ENCODE peak calls at places on chromosome 20, in nine cellular contexts. One of them, this sample, is unnamed.

GRCh38 chr20:46157625-46158024 is 39.5 kb downstream of the CD40 start:
- DNase-seq in heart left ventricle: no peak
- DNase-seq in stomach: no peak
- DNase-seq in cardiac muscle cell: no peak
- DNase-seq in transverse colon: no peak
- DNase-seq in hepatocyte: no peak
- DNase-seq in GM06990: no peak
- DNase-seq in type B pancreatic cell: no peak
- DNase-seq in WTC11: no peak
- DNase-seq in this sample: no peak

GRCh38 chr20:62618622-62619529 is 23.4 kb upstream of the SLCO4A1 start:
- DNase-seq in WTC11: peak
- DNase-seq in cardiac muscle cell: no peak
- DNase-seq in stomach: no peak
- DNase-seq in GM06990: peak
- DNase-seq in hepatocyte: no peak
- DNase-seq in type B pancreatic cell: no peak
- DNase-seq in transverse colon: peak
- DNase-seq in heart left ventricle: no peak
- DNase-seq in this sample: no peak

GRCh38 chr20:9867196-9867980 is 28.5 kb upstream of the PAK5 start:
- DNase-seq in GM06990: no peak
- DNase-seq in cardiac muscle cell: no peak
- DNase-seq in heart left ventricle: no peak
- DNase-seq in type B pancreatic cell: no peak
- DNase-seq in hepatocyte: no peak
- DNase-seq in transverse colon: no peak
- DNase-seq in stomach: no peak
- DNase-seq in WTC11: no peak
- DNase-seq in this sample: no peak

GRCh38 chr20:44166477-44166876 is 20.5 kb downstream of the JPH2 start:
- DNase-seq in heart left ventricle: peak
- DNase-seq in hepatocyte: no peak
- DNase-seq in WTC11: no peak
- DNase-seq in type B pancreatic cell: no peak
- DNase-seq in cardiac muscle cell: peak
- DNase-seq in stomach: no peak
- DNase-seq in transverse colon: no peak
- DNase-seq in GM06990: no peak
- DNase-seq in this sample: no peak

GRCh38 chr20:37946946-37947345 is 44.0 kb downstream of the VSTM2L start:
- DNase-seq in transverse colon: no peak
- DNase-seq in cardiac muscle cell: no peak
- DNase-seq in stomach: no peak
- DNase-seq in WTC11: no peak
- DNase-seq in GM06990: no peak
- DNase-seq in type B pancreatic cell: no peak
- DNase-seq in heart left ventricle: no peak
- DNase-seq in hepatocyte: no peak
- DNase-seq in this sample: no peak

GRCh38 chr20:50438986-50439407 is 71.2 kb upstream of the PTPN1 start:
- DNase-seq in cardiac muscle cell: no peak
- DNase-seq in stomach: no peak
- DNase-seq in GM06990: no peak
- DNase-seq in heart left ventricle: no peak
- DNase-seq in hepatocyte: peak
- DNase-seq in type B pancreatic cell: no peak
- DNase-seq in WTC11: no peak
- DNase-seq in transverse colon: no peak
- DNase-seq in this sample: no peak

GRCh38 chr20:50804453-50805348 is 9.8 kb downstream of the BCAS4 start:
- DNase-seq in WTC11: no peak
- DNase-seq in GM06990: no peak
- DNase-seq in type B pancreatic cell: no peak
- DNase-seq in cardiac muscle cell: no peak
- DNase-seq in hepatocyte: no peak
- DNase-seq in transverse colon: no peak
- DNase-seq in stomach: no peak
- DNase-seq in heart left ventricle: no peak
- DNase-seq in this sample: no peak

GRCh38 chr20:48012401-48012974 is 227.2 kb upstream of the SULF2 start:
- DNase-seq in WTC11: no peak
- DNase-seq in type B pancreatic cell: no peak
- DNase-seq in stomach: no peak
- DNase-seq in GM06990: no peak
- DNase-seq in hepatocyte: peak
- DNase-seq in transverse colon: no peak
- DNase-seq in cardiac muscle cell: no peak
- DNase-seq in heart left ventricle: no peak
- DNase-seq in this sample: no peak

GRCh38 chr20:46182801-46183200 is 64.7 kb downstream of the CD40 start:
- DNase-seq in type B pancreatic cell: no peak
- DNase-seq in cardiac muscle cell: no peak
- DNase-seq in stomach: no peak
- DNase-seq in transverse colon: no peak
- DNase-seq in heart left ventricle: no peak
- DNase-seq in GM06990: no peak
- DNase-seq in hepatocyte: no peak
- DNase-seq in WTC11: no peak
- DNase-seq in this sample: no peak

GRCh38 chr20:64217539-64217938 is 38.0 kb upstream of the PCMTD2 start:
- DNase-seq in type B pancreatic cell: no peak
- DNase-seq in hepatocyte: no peak
- DNase-seq in transverse colon: no peak
- DNase-seq in WTC11: no peak
- DNase-seq in cardiac muscle cell: no peak
- DNase-seq in heart left ventricle: no peak
- DNase-seq in GM06990: no peak
- DNase-seq in stomach: no peak
- DNase-seq in this sample: no peak

GRCh38 chr20:25285856-25286798 is 38.2 kb downstream of the PYGB start:
- DNase-seq in heart left ventricle: peak
- DNase-seq in hepatocyte: no peak
- DNase-seq in GM06990: no peak
- DNase-seq in transverse colon: peak
- DNase-seq in cardiac muscle cell: no peak
- DNase-seq in stomach: peak
- DNase-seq in WTC11: peak
- DNase-seq in type B pancreatic cell: no peak
- DNase-seq in this sample: no peak

GRCh38 chr20:62989201-62989601 is 17.6 kb downstream of the BHLHE23 start:
- DNase-seq in stomach: no peak
- DNase-seq in hepatocyte: no peak
- DNase-seq in WTC11: no peak
- DNase-seq in GM06990: no peak
- DNase-seq in transverse colon: no peak
- DNase-seq in type B pancreatic cell: no peak
- DNase-seq in heart left ventricle: no peak
- DNase-seq in cardiac muscle cell: no peak
- DNase-seq in this sample: no peak

GRCh38 chr20:50589548-50590347 is 79.6 kb downstream of the PTPN1 start:
- DNase-seq in stomach: no peak
- DNase-seq in type B pancreatic cell: no peak
- DNase-seq in GM06990: no peak
- DNase-seq in hepatocyte: no peak
- DNase-seq in cardiac muscle cell: no peak
- DNase-seq in heart left ventricle: no peak
- DNase-seq in transverse colon: no peak
- DNase-seq in WTC11: no peak
- DNase-seq in this sample: no peak

GRCh38 chr20:25315418-25316210 is 67.7 kb downstream of the PYGB start:
- DNase-seq in type B pancreatic cell: no peak
- DNase-seq in WTC11: peak
- DNase-seq in GM06990: no peak
- DNase-seq in transverse colon: peak
- DNase-seq in hepatocyte: no peak
- DNase-seq in heart left ventricle: no peak
- DNase-seq in stomach: peak
- DNase-seq in cardiac muscle cell: no peak
- DNase-seq in this sample: no peak

GRCh38 chr20:48190757-48191156 is 405.5 kb upstream of the SULF2 start:
- DNase-seq in heart left ventricle: no peak
- DNase-seq in cardiac muscle cell: no peak
- DNase-seq in type B pancreatic cell: no peak
- DNase-seq in transverse colon: peak
- DNase-seq in WTC11: no peak
- DNase-seq in stomach: no peak
- DNase-seq in hepatocyte: no peak
- DNase-seq in GM06990: no peak
- DNase-seq in this sample: no peak

GRCh38 chr20:62367136-62367482 is at the start of gene LAMA5:
- DNase-seq in hepatocyte: peak
- DNase-seq in transverse colon: peak
- DNase-seq in cardiac muscle cell: peak
- DNase-seq in GM06990: no peak
- DNase-seq in stomach: peak
- DNase-seq in type B pancreatic cell: no peak
- DNase-seq in WTC11: peak
- DNase-seq in heart left ventricle: peak
- DNase-seq in this sample: peak

GRCh38 chr20:54123587-54124180 is 50.1 kb downstream of the CYP24A1 start:
- DNase-seq in stomach: peak
- DNase-seq in transverse colon: peak
- DNase-seq in GM06990: no peak
- DNase-seq in cardiac muscle cell: peak
- DNase-seq in heart left ventricle: peak
- DNase-seq in hepatocyte: peak
- DNase-seq in WTC11: peak
- DNase-seq in type B pancreatic cell: peak
- DNase-seq in this sample: peak

GRCh38 chr20:44153636-44154043 is 33.3 kb downstream of the JPH2 start:
- DNase-seq in hepatocyte: no peak
- DNase-seq in type B pancreatic cell: no peak
- DNase-seq in cardiac muscle cell: no peak
- DNase-seq in stomach: no peak
- DNase-seq in transverse colon: no peak
- DNase-seq in heart left ventricle: no peak
- DNase-seq in WTC11: no peak
- DNase-seq in GM06990: no peak
- DNase-seq in this sample: no peak

GRCh38 chr20:53917145-53918009 is 153.0 kb downstream of the BCAS1 start:
- DNase-seq in heart left ventricle: peak
- DNase-seq in WTC11: no peak
- DNase-seq in GM06990: no peak
- DNase-seq in stomach: peak
- DNase-seq in type B pancreatic cell: no peak
- DNase-seq in hepatocyte: no peak
- DNase-seq in transverse colon: peak
- DNase-seq in cardiac muscle cell: no peak
- DNase-seq in this sample: no peak

GRCh38 chr20:9068232-9068781 is 580 bp upstream of the PLCB4 start:
- DNase-seq in heart left ventricle: peak
- DNase-seq in WTC11: peak
- DNase-seq in stomach: peak
- DNase-seq in transverse colon: peak
- DNase-seq in hepatocyte: peak
- DNase-seq in type B pancreatic cell: peak
- DNase-seq in GM06990: no peak
- DNase-seq in cardiac muscle cell: peak
- DNase-seq in this sample: peak

GRCh38 chr20:19314619-19315018 is 102.2 kb downstream of the SLC24A3 start:
- DNase-seq in transverse colon: no peak
- DNase-seq in cardiac muscle cell: no peak
- DNase-seq in hepatocyte: no peak
- DNase-seq in stomach: no peak
- DNase-seq in GM06990: no peak
- DNase-seq in heart left ventricle: no peak
- DNase-seq in WTC11: no peak
- DNase-seq in type B pancreatic cell: peak
- DNase-seq in this sample: no peak

GRCh38 chr20:50040432-50041237 is 57.9 kb downstream of the SNAI1 start:
- DNase-seq in GM06990: no peak
- DNase-seq in stomach: no peak
- DNase-seq in cardiac muscle cell: no peak
- DNase-seq in transverse colon: no peak
- DNase-seq in type B pancreatic cell: no peak
- DNase-seq in WTC11: no peak
- DNase-seq in heart left ventricle: no peak
- DNase-seq in hepatocyte: no peak
- DNase-seq in this sample: no peak

DNA sequence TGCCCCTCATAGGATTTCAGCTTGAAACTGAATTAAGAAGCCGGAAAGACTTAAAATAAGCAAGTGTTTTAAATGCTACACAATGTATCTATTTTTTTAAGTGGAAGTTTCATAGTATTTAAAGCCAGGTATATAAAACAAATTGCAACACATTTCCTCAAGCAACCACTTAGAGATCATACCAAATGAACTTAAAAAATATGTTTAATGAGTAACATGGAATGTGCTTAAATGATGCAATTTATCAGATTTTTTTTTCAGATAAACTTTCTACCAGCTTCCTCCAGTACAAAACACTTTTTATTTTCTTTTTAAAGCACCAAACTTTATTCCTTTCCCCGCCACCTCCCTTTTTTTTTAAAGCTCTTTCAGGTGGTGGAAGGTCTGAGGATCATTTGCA is 534.3 kb downstream of the BMP2 start:
- DNase-seq in hepatocyte: no peak
- DNase-seq in type B pancreatic cell: no peak
- DNase-seq in transverse colon: no peak
- DNase-seq in stomach: no peak
- DNase-seq in cardiac muscle cell: no peak
- DNase-seq in WTC11: no peak
- DNase-seq in GM06990: no peak
- DNase-seq in heart left ventricle: no peak
- DNase-seq in this sample: no peak
- TF ChIP-seq CTCF in hepatocyte: no peak
- TF ChIP-seq CTCF in type B pancreatic cell: no peak
- TF ChIP-seq CTCF in transverse colon: no peak
- TF ChIP-seq CTCF in stomach: no peak
- TF ChIP-seq CTCF in cardiac muscle cell: no peak
- TF ChIP-seq CTCF in WTC11: no peak
- TF ChIP-seq CTCF in GM06990: no peak
- TF ChIP-seq CTCF in heart left ventricle: no peak
- TF ChIP-seq CTCF in this sample: no peak

GRCh38 chr20:3358676-3359340 is 48.7 kb downstream of the DNAAF9 start:
- DNase-seq in hepatocyte: peak
- DNase-seq in GM06990: no peak
- DNase-seq in stomach: no peak
- DNase-seq in WTC11: no peak
- DNase-seq in cardiac muscle cell: no peak
- DNase-seq in heart left ventricle: no peak
- DNase-seq in transverse colon: no peak
- DNase-seq in type B pancreatic cell: no peak
- DNase-seq in this sample: no peak
- TF ChIP-seq CTCF in hepatocyte: peak
- TF ChIP-seq CTCF in GM06990: no peak
- TF ChIP-seq CTCF in stomach: no peak
- TF ChIP-seq CTCF in WTC11: no peak
- TF ChIP-seq CTCF in cardiac muscle cell: no peak
- TF ChIP-seq CTCF in heart left ventricle: no peak
- TF ChIP-seq CTCF in transverse colon: no peak
- TF ChIP-seq CTCF in type B pancreatic cell: no peak
- TF ChIP-seq CTCF in this sample: no peak

GRCh38 chr20:58567437-58567836 is 52.2 kb upstream of the APCDD1L start:
- DNase-seq in type B pancreatic cell: no peak
- DNase-seq in stomach: no peak
- DNase-seq in WTC11: no peak
- DNase-seq in hepatocyte: no peak
- DNase-seq in heart left ventricle: no peak
- DNase-seq in cardiac muscle cell: no peak
- DNase-seq in transverse colon: no peak
- DNase-seq in GM06990: no peak
- DNase-seq in this sample: no peak
- TF ChIP-seq CTCF in type B pancreatic cell: no peak
- TF ChIP-seq CTCF in stomach: no peak
- TF ChIP-seq CTCF in WTC11: no peak
- TF ChIP-seq CTCF in hepatocyte: no peak
- TF ChIP-seq CTCF in heart left ventricle: no peak
- TF ChIP-seq CTCF in cardiac muscle cell: no peak
- TF ChIP-seq CTCF in transverse colon: no peak
- TF ChIP-seq CTCF in GM06990: no peak
- TF ChIP-seq CTCF in this sample: no peak

GRCh38 chr20:21796059-21796458 is 90.6 kb downstream of the PAX1 start:
- DNase-seq in cardiac muscle cell: no peak
- DNase-seq in type B pancreatic cell: no peak
- DNase-seq in heart left ventricle: no peak
- DNase-seq in transverse colon: no peak
- DNase-seq in WTC11: peak
- DNase-seq in hepatocyte: no peak
- DNase-seq in GM06990: no peak
- DNase-seq in stomach: no peak
- DNase-seq in this sample: no peak
- TF ChIP-seq CTCF in cardiac muscle cell: no peak
- TF ChIP-seq CTCF in type B pancreatic cell: peak
- TF ChIP-seq CTCF in heart left ventricle: no peak
- TF ChIP-seq CTCF in transverse colon: no peak
- TF ChIP-seq CTCF in WTC11: peak
- TF ChIP-seq CTCF in hepatocyte: no peak
- TF ChIP-seq CTCF in GM06990: peak
- TF ChIP-seq CTCF in stomach: no peak
- TF ChIP-seq CTCF in this sample: no peak

This sample was measured in nephron progenitor cell.